ENCODE peak calls at places on chromosomes 4 and X, in nine cellular contexts. X, P, B, U, Q, L, J, O and Z are unnamed samples.

GRCh38 chr4:108453366-108453765 is 167.0 kb upstream of the RPL34 start:
- DNase-seq in X (no peak), P (no peak), U (no peak), Q (no peak), J (no peak), O (no peak), L (no peak), B (no peak), Z (no peak)

GRCh38 chrX:69116077-69116476 is 49.2 kb downstream of the PJA1 start:
- DNase-seq in J (no peak), Q (no peak), U (no peak), X (no peak), P (no peak), O (no peak), B (no peak), L (no peak), Z (no peak)

GRCh38 chr4:40454816-40455215 is 119.7 kb downstream of the CHRNA9 start:
- DNase-seq in J (no peak), P (no peak), X (no peak), Q (no peak), U (peak; percentile 29), O (no peak), B (no peak), L (no peak), Z (no peak)

GRCh38 chrX:40189018-40189417 is 91.3 kb upstream of the BCOR start:
- DNase-seq in Q (no peak), B (no peak), X (no peak), L (peak; percentile 41), O (no peak), J (no peak), P (no peak), U (peak; percentile 50), Z (no peak)

GRCh38 chr4:110970642-110971041 is 347.8 kb upstream of the PITX2 start:
- DNase-seq in B (peak; percentile 79), U (peak; percentile 56), X (peak; percentile 56), Q (peak; percentile 69), P (peak; percentile 35), J (peak; percentile 71), O (no peak), L (no peak), Z (peak; percentile 1)

GRCh38 chrX:20623448-20623847 is 356.7 kb upstream of the RPS6KA3 start:
- DNase-seq in B (no peak), L (no peak), P (no peak), Q (no peak), O (no peak), U (no peak), J (no peak), X (peak; percentile 0), Z (no peak)

GRCh38 chrX:139202742-139203410 is 327.7 kb upstream of the F9 start:
- DNase-seq in X (no peak), B (no peak), Q (peak; percentile 26), U (no peak), P (no peak), J (no peak), L (no peak), O (no peak), Z (no peak)

GRCh38 chr4:25588211-25588610 is 67.4 kb upstream of the SLC34A2 start:
- DNase-seq in P (no peak), B (no peak), U (no peak), X (no peak), Q (no peak), J (no peak), L (no peak), O (no peak), Z (no peak)

GRCh38 chr4:141731481-141731880 is 95.1 kb downstream of the IL15 start:
- DNase-seq in B (no peak), J (no peak), O (no peak), X (no peak), Q (no peak), P (no peak), L (no peak), U (no peak), Z (no peak)

GRCh38 chr4:180923476-180923875 is 1319.7 kb upstream of the TENM3 start:
- DNase-seq in Q (no peak), X (peak; percentile 90), P (no peak), L (peak; percentile 71), O (no peak), B (no peak), J (no peak), U (no peak), Z (no peak)

DNA sequence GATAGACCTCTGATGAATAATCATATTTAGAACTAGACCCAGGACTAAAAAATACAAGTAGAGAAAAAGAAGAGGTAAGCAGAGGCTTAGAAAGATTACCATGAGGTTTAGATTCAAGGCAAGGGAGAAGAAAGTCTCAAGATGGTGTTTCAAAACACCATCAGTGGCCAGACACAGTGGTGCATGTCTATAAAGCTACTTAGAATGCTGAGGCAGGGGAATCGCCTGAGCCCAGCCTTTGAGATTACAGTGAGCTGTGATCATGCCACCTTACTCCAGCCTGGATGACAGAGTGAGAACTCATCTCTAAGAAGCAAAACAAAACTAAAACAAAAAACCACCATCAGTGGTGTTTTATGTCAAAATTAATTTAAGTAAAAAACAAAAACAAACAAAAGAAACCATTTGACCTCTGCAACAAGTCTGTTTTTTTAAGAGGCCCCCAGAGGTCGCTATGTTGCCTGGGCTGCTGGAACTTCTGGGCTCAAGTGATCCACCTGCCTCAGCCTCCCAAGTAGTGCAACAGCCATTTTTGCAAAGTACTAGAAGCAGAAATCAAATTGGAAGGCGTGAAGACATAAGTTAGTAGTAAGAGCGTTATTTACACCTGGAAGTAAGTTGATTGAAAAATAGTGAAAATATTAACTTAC is 784.3 kb downstream of the ADGRL3 start:
- DNase-seq in J (no peak), Q (no peak), L (no peak), X (no peak), B (no peak), U (no peak), P (no peak), O (no peak), Z (no peak)
- TF ChIP-seq CTCF in J (no peak), Q (no peak), L (no peak), X (no peak), B (no peak), U (no peak), P (no peak), O (no peak), Z (no peak)

GRCh38 chr4:120509719-120510118 is 412.8 kb downstream of the PRDM5 start:
- DNase-seq in J (no peak), Q (no peak), U (no peak), B (no peak), X (no peak), L (no peak), P (no peak), O (no peak), Z (no peak)
- TF ChIP-seq CTCF in J (no peak), Q (no peak), U (no peak), B (no peak), X (no peak), L (no peak), P (no peak), O (no peak), Z (no peak)

GRCh38 chr4:2462992-2463762 is 5.7 kb upstream of the RNF4 start:
- DNase-seq in B (no peak), Q (no peak), J (no peak), L (no peak), U (peak; percentile 7), X (no peak), P (no peak), O (no peak), Z (no peak)
- TF ChIP-seq CTCF in B (no peak), Q (no peak), J (peak; percentile 17), L (no peak), U (no peak), X (no peak), P (no peak), O (no peak), Z (no peak)

DNA sequence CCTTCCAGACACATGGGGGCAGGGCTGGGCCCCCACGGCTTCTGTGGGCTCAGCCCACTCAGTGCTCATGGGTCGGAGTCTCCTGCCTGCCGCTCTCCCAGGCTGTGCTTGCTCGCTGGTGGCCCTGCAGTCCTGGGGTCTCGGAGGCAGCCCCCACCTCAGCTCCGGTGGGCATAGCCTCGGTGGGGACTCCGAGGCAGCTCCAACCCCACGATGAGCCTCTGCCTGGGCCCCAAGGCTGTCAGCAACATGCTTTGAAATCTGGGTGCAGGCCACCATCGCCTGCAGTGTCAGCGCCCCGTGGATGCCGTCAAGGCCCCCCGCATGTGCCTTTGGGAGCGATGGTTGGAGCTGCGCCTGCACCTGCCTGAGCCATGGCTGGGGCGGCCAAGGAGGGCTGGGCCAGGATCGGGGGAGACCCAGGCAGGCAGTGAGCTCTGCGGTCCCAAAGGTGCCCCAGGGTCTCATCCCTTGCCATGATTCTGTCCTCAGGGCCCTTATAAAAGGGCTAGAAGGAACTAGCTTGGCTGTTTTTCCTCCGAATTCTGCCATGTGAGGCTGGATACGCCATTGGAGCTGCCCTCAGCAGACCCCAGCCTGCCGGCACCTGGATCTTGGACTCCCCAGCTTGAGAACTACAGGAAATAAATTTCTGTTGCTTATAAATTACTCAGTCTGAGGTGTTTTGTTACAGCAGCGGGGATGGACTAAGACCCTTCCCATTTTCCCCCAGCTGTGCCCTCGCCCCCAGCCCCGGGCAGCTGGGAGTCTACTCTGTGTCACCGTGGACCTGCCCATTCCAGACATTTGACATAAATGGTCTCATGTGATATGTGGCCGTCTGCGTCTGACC is 30.4 kb upstream of the SPON2 start:
- DNase-seq in U (no peak), L (no peak), B (no peak), X (no peak), J (no peak), P (no peak), Q (no peak), O (no peak), Z (no peak)
- TF ChIP-seq CTCF in U (no peak), L (no peak), B (no peak), X (no peak), J (no peak), P (no peak), Q (no peak), O (no peak), Z (no peak)

GRCh38 chr4:153679476-153679875 is 4.6 kb upstream of the TLR2 start:
- DNase-seq in L (no peak), X (no peak), P (peak; percentile 30), U (no peak), O (no peak), Q (no peak), J (no peak), B (no peak), Z (no peak)

GRCh38 chr4:153683763-153684181 is 308 bp upstream of the TLR2 start:
- DNase-seq in O (no peak), U (no peak), X (no peak), J (no peak), B (no peak), P (no peak), L (no peak), Q (no peak), Z (no peak)

DNA sequence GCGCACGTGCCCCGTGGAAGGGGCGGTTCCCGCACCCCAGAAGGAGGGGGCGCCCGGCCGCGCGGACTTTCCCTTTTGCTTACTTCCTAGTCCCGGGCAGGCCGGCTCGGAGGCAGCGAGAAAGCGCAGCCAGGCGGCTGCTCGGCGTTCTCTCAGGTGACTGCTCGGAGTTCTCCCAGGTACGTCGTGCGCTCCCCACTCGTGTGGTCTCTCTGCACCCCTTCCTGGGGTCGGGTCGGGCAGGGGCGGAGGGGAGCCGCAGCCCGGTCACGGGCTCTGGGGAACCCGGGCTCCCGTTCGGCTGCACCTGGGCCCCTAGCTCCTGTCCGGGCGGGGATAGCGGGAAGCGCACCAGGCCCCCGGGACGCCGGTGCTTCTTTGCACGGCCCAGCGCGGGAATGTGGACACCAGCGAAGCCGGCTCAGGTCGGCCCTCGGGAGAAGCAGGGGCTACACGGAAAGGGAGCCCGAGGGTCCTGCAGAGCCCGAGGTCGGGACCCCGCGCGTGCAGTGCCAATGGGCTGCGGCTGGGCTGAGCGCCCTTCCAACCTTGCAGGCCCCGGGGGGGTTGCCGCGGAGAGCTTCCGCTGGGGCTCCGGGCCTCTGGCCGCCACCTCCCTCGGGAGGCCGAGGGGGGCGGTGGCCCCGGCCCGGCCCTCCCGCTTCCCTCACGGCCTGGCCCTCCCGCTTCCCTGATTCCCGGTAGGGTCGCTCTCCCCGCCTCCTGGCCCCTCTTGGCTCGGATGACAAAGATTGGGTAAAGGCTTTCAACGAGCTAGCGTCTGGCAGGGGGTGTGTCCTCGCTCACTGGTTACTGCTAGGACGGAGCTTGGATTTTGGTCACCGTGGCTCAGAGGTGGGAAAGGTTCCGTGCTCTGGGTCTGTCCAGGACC is at the start of gene TLR2:
- DNase-seq in J (no peak), O (no peak), P (peak; percentile 89), B (peak; percentile 68), L (no peak), X (no peak), Q (peak; percentile 47), U (peak; percentile 26), Z (peak; percentile 82)
- TF ChIP-seq CTCF in J (no peak), O (no peak), P (no peak), B (peak; percentile 7), L (no peak), X (no peak), Q (no peak), U (no peak), Z (no peak)